ENCODE peak calls at places on chromosomes 12 and 14, in ten cellular contexts. Q is B cell; T is colonic mucosa; Z is posterior vena cava; U is T-helper 17 cell; N is NCI-H1694 treated with DMSO at 0.1 percent for 48 hours; S is HFFc6; M is PC-3; J is activated T-helper 1 cell treated with anti-CD3 and anti-CD28 coated beads, Interleukin-2, amount 50 U/mL, for 16 hours; G is lung. O is an unnamed sample.

GRCh38 chr14:102437997-102438922 is 71.3 kb downstream of the ANKRD9 start:
- DNase-seq in N (peak), S (peak), T (peak), J (peak), G (peak), M (peak), Q (peak), U (peak), Z (peak), O (peak)

GRCh38 chr14:95156153-95156764 is 1.1 kb downstream of the DICER1 start:
- DNase-seq in Q (no peak), N (peak), M (peak), J (no peak), S (no peak), G (no peak), T (peak), U (no peak), Z (no peak), O (peak)

GRCh38 chr14:80678436-80678835 is 263.1 kb downstream of the CEP128 start:
- DNase-seq in S (no peak), Z (no peak), J (no peak), M (peak), U (no peak), T (no peak), Q (no peak), G (no peak), N (no peak), O (no peak)

GRCh38 chr14:75928587-75929230 is 53.1 kb downstream of the TGFB3 start:
- DNase-seq in T (no peak), Z (no peak), J (no peak), S (no peak), Q (no peak), N (peak), G (no peak), M (no peak), U (no peak), O (no peak)

GRCh38 chr12:23139026-23139425 is 514.1 kb downstream of the ETNK1 start:
- DNase-seq in S (no peak), J (no peak), U (no peak), T (no peak), N (no peak), G (no peak), M (no peak), Q (no peak), Z (no peak), O (no peak)

GRCh38 chr12:27623645-27624044 is 72.6 kb upstream of the REP15 start:
- DNase-seq in T (no peak), Q (no peak), S (no peak), N (no peak), G (no peak), Z (no peak), U (no peak), J (no peak), M (peak), O (no peak)

GRCh38 chr14:50961606-50962259 is 17.4 kb upstream of the PYGL start:
- DNase-seq in J (no peak), S (peak), Q (no peak), G (peak), T (no peak), Z (no peak), M (peak), U (no peak), N (peak), O (no peak)

GRCh38 chr14:88908216-88908615 is 83.8 kb downstream of the TTC8 start:
- DNase-seq in T (no peak), U (no peak), M (no peak), Z (no peak), Q (no peak), N (no peak), G (no peak), J (no peak), S (no peak), O (no peak)

GRCh38 chr12:19799216-19799615 is 359.9 kb downstream of the AEBP2 start:
- DNase-seq in N (no peak), Z (no peak), G (no peak), Q (no peak), M (peak), J (no peak), U (no peak), T (no peak), S (no peak), O (no peak)

GRCh38 chr14:64973826-64974225 is 1.7 kb upstream of the RAB15 start:
- DNase-seq in M (no peak), Z (no peak), N (no peak), T (no peak), Q (no peak), G (no peak), U (no peak), S (no peak), J (no peak), O (no peak)

GRCh38 chr14:75196468-75196867 is 20.1 kb upstream of the TMED10 start:
- DNase-seq in S (no peak), G (no peak), U (no peak), T (peak), J (no peak), Q (no peak), N (no peak), Z (no peak), M (peak), O (no peak)

GRCh38 chr14:99730876-99731351 is 46.8 kb downstream of the CYP46A1 start:
- DNase-seq in N (no peak), M (no peak), Z (peak), Q (no peak), S (no peak), G (no peak), T (no peak), J (no peak), U (peak), O (no peak)

GRCh38 chr14:72404106-72404774 is 472.0 kb downstream of the RGS6 start:
- DNase-seq in Q (no peak), N (no peak), M (peak), S (no peak), G (no peak), U (no peak), J (no peak), Z (no peak), T (no peak), O (no peak)

GRCh38 chr14:21991130-21991529 is 317.5 kb upstream of the OR4E1 start:
- DNase-seq in M (no peak), Q (no peak), T (no peak), G (no peak), S (no peak), J (no peak), U (no peak), Z (no peak), N (no peak), O (no peak)

O was measured in cerebellar cortex.